ENCODE peak calls at places on chromosomes 3 and 15, in five cellular contexts. L is transverse colon, X is PC-3, B is type B pancreatic cell, S is KG1. V is an unnamed sample.

GRCh38 chr3:143644370-143645089 is 203.7 kb downstream of the SLC9A9 start:
- DNase-seq in L (peak), X (peak), B (no peak), S (peak), V (peak)

GRCh38 chr3:30711867-30712266 is 105.5 kb downstream of the TGFBR2 start:
- DNase-seq in L (no peak), X (no peak), B (no peak), S (no peak), V (no peak)

GRCh38 chr3:159765025-159765859 is 223.4 kb upstream of the IL12A start:
- DNase-seq in L (peak), X (peak), B (no peak), S (no peak), V (peak)

GRCh38 chr3:190281308-190282051 is 40.8 kb downstream of the CLDN1 start:
- DNase-seq in L (no peak), X (no peak), B (no peak), S (no peak), V (no peak)

GRCh38 chr3:23590874-23591273 is 214.9 kb upstream of the UBE2E1 start:
- DNase-seq in L (no peak), X (no peak), B (no peak), S (no peak), V (no peak)

GRCh38 chr15:27046891-27047290 is 75.9 kb downstream of the GABRG3 start:
- DNase-seq in L (no peak), X (no peak), B (no peak), S (no peak), V (no peak)

GRCh38 chr3:28476194-28476593 is 127.6 kb upstream of the AZI2 start:
- DNase-seq in L (no peak), X (peak), B (no peak), S (peak), V (no peak)

GRCh38 chr3:44983413-44984040 is 7.5 kb downstream of the EXOSC7 start:
- DNase-seq in L (no peak), X (peak), B (no peak), S (no peak), V (no peak)

GRCh38 chr3:146274833-146275232 is 23.9 kb upstream of the PLSCR4 start:
- DNase-seq in L (no peak), X (no peak), B (no peak), S (no peak), V (no peak)

GRCh38 chr3:18423401-18424212 is 1.5 kb downstream of the SATB1 start:
- DNase-seq in L (peak), X (peak), B (no peak), S (peak), V (peak)

GRCh38 chr3:49616491-49616941 is 57.6 kb upstream of the APEH start:
- DNase-seq in L (no peak), X (no peak), B (no peak), S (no peak), V (peak)

GRCh38 chr15:56428821-56429458 is 36.0 kb downstream of the MNS1 start:
- DNase-seq in L (no peak), X (peak), B (no peak), S (no peak), V (no peak)

GRCh38 chr3:191352014-191352413 is 21.7 kb upstream of the UTS2B start:
- DNase-seq in L (no peak), X (no peak), B (no peak), S (no peak), V (no peak)

GRCh38 chr3:115525726-115526125 is 97.6 kb upstream of the GAP43 start:
- DNase-seq in L (no peak), X (no peak), B (no peak), S (no peak), V (no peak)

GRCh38 chr3:186742618-186743335 is 25.6 kb downstream of the KNG1 start:
- DNase-seq in L (no peak), X (peak), B (no peak), S (no peak), V (no peak)

GRCh38 chr15:96802870-96803269 is 472.4 kb downstream of the NR2F2 start:
- DNase-seq in L (no peak), X (no peak), B (no peak), S (no peak), V (no peak)

GRCh38 chr15:83571820-83572707 is 81.9 kb upstream of the ADAMTSL3 start:
- DNase-seq in L (no peak), X (peak), B (no peak), S (no peak), V (no peak)

GRCh38 chr3:60064210-60065178 is 1014.7 kb upstream of the CFAP20DC start:
- DNase-seq in L (no peak), X (peak), B (no peak), S (no peak), V (no peak)

GRCh38 chr3:71026634-71027578 is 556.6 kb downstream of the FOXP1 start:
- DNase-seq in L (no peak), X (peak), B (no peak), S (no peak), V (no peak)

GRCh38 chr3:13263770-13264467 is 156.2 kb downstream of the NUP210 start:
- DNase-seq in L (no peak), X (no peak), B (no peak), S (no peak), V (no peak)

GRCh38 chr3:179451335-179452165 is at the start of gene GNB4:
- DNase-seq in L (peak), X (peak), B (peak), S (peak), V (peak)

GRCh38 chr3:59894425-59895146 is 844.8 kb upstream of the CFAP20DC start:
- DNase-seq in L (no peak), X (no peak), B (no peak), S (no peak), V (no peak)

GRCh38 chr3:141530133-141530768 is 43.4 kb downstream of the RASA2 start:
- DNase-seq in L (no peak), X (peak), B (no peak), S (no peak), V (no peak)

GRCh38 chr3:90102146-90102545 is 994.7 kb downstream of the EPHA3 start:
- DNase-seq in L (no peak), X (no peak), B (no peak), S (no peak), V (no peak)

GRCh38 chr15:78127882-78128281 is 3.4 kb downstream of the CIB2 start:
- DNase-seq in L (no peak), X (peak), B (no peak), S (no peak), V (no peak)

GRCh38 chr3:108414007-108414406 is 96.4 kb downstream of the MYH15 start:
- DNase-seq in L (no peak), X (no peak), B (no peak), S (no peak), V (no peak)

GRCh38 chr3:115518100-115518852 is 105.0 kb upstream of the GAP43 start:
- DNase-seq in L (no peak), X (peak), B (no peak), S (no peak), V (peak)

GRCh38 chr3:60703956-60704736 is 547.1 kb downstream of the FHIT start:
- DNase-seq in L (no peak), X (peak), B (no peak), S (no peak), V (no peak)